ENCODE peak calls at places on chromosomes 12 and 14, in five cellular contexts. H is H1, C is mesenchymal stem cell, I is trophoblast cell, P is H9. U is an unnamed sample.

GRCh38 chr12:42741771-42742510 is 152.4 kb upstream of the PRICKLE1 start:
- DNase-seq in H (no peak), P (no peak), I (no peak), C (peak), U (no peak)

GRCh38 chr12:131222271-131223139 is 268.8 kb downstream of the ADGRD1 start:
- DNase-seq in I (no peak), P (peak), C (no peak), H (no peak), U (peak)

GRCh38 chr12:642633-643477 is 20.4 kb downstream of the NINJ2 start:
- DNase-seq in H (no peak), C (peak), P (peak), I (peak), U (peak)

GRCh38 chr12:7387289-7387688 is 56.7 kb downstream of the CD163L1 start:
- DNase-seq in H (no peak), I (no peak), C (no peak), P (no peak), U (no peak)

GRCh38 chr12:74349925-74350324 is 187.7 kb upstream of the ATXN7L3B start:
- DNase-seq in H (no peak), P (no peak), C (no peak), I (no peak), U (no peak)

GRCh38 chr14:44785096-44785495 is 176.7 kb downstream of the KLHL28 start:
- DNase-seq in C (peak), H (no peak), P (no peak), I (peak), U (no peak)

GRCh38 chr12:132453361-132454133 is 36.4 kb upstream of the FBRSL1 start:
- DNase-seq in C (no peak), I (peak), P (no peak), H (no peak), U (no peak)

GRCh38 chr12:105031061-105031807 is 45.1 kb downstream of the NOPCHAP1 start:
- DNase-seq in C (no peak), I (no peak), P (no peak), H (no peak), U (no peak)

GRCh38 chr12:6039894-6040601 is 84.4 kb downstream of the VWF start:
- DNase-seq in P (peak), I (peak), C (peak), H (no peak), U (no peak)

GRCh38 chr12:24561411-24561871 is 387.5 kb downstream of the BCAT1 start:
- DNase-seq in C (peak), P (no peak), I (peak), H (no peak), U (no peak)

GRCh38 chr12:92218394-92219077 is 72.9 kb upstream of the BTG1 start:
- DNase-seq in C (no peak), P (no peak), H (no peak), I (no peak), U (no peak)

GRCh38 chr12:48000878-48001321 is 3.4 kb downstream of the COL2A1 start:
- DNase-seq in H (no peak), I (peak), C (peak), P (peak), U (peak)

GRCh38 chr14:28745176-28745575 is 21.4 kb upstream of the FOXG1 start:
- DNase-seq in I (no peak), H (no peak), C (no peak), P (no peak), U (no peak)

GRCh38 chr14:88323520-88324199 is 591 bp upstream of the KCNK10 start:
- DNase-seq in C (peak), I (no peak), H (no peak), P (peak), U (no peak)

GRCh38 chr12:77685112-77685511 is 145.6 kb upstream of the NAV3 start:
- DNase-seq in H (no peak), C (peak), I (peak), P (peak), U (peak)

GRCh38 chr12:46786774-46787173 is 39.0 kb downstream of the SLC38A4 start:
- DNase-seq in C (peak), P (no peak), I (peak), H (no peak), U (no peak)
- H2BK12ac ChIP-seq in C (peak), P (no peak), I (no peak), H (no peak), U (no peak)

GRCh38 chr12:114657597-114657920 is 26.4 kb downstream of the TBX3 start:
- DNase-seq in C (no peak), I (no peak), P (no peak), H (no peak), U (no peak)

GRCh38 chr12:114658002-114658441 is 26.0 kb downstream of the TBX3 start:
- DNase-seq in P (no peak), I (no peak), C (peak), H (no peak), U (no peak)

GRCh38 chr12:114659084-114659483 is 24.9 kb downstream of the TBX3 start:
- DNase-seq in I (no peak), P (no peak), H (no peak), C (no peak), U (no peak)

GRCh38 chr12:114655934-114656697 is 27.9 kb downstream of the TBX3 start:
- DNase-seq in C (peak), P (no peak), H (no peak), I (no peak), U (no peak)

GRCh38 chr12:114656906-114657596 is 26.9 kb downstream of the TBX3 start:
- DNase-seq in I (no peak), C (peak), H (no peak), P (peak), U (no peak)
- H3K23ac ChIP-seq in I (no peak), C (no peak), H (no peak), P (no peak), U (no peak)

GRCh38 chr14:23112359-23113178 is 6.5 kb downstream of the CEBPE start:
- DNase-seq in P (no peak), C (no peak), H (no peak), I (no peak), U (no peak)
- H3K18ac ChIP-seq in P (no peak), C (no peak), H (no peak), I (no peak), U (no peak)

DNA sequence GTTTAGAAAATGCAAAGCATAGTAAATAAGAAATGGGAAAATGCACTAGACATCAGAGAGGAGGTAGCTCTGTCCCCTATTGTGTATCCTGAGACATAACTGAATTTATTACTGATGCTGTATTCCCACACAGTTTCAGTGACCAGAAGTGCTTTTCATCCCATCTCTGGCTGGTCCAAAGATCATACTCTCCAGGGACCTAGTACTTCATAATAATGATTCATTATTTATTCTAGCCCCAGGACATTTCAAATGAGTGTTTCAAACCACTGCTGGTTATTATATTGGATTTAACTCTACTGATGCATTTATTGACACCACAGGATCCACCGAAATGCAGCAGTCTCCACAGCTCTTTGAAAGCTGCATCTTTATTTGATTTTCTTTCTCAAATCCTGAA is 163.3 kb downstream of the PAWR start:
- DNase-seq in I (no peak), H (no peak), P (no peak), C (no peak), U (no peak)
- H2BK12ac ChIP-seq in I (no peak), H (no peak), P (no peak), C (no peak), U (no peak)

GRCh38 chr12:75446857-75447256 is 33.7 kb upstream of the GLIPR1 start:
- DNase-seq in P (no peak), C (no peak), H (no peak), I (no peak), U (no peak)

GRCh38 chr12:75443709-75444108 is 36.8 kb upstream of the GLIPR1 start:
- DNase-seq in I (no peak), H (no peak), P (no peak), C (no peak), U (no peak)

GRCh38 chr12:75447695-75448393 is 32.7 kb upstream of the GLIPR1 start:
- DNase-seq in H (no peak), C (no peak), I (no peak), P (no peak), U (no peak)

GRCh38 chr12:75439930-75440329 is 40.6 kb upstream of the GLIPR1 start:
- DNase-seq in P (no peak), I (no peak), H (no peak), C (no peak), U (no peak)

GRCh38 chr12:75444444-75445136 is 36.0 kb upstream of the GLIPR1 start:
- DNase-seq in I (peak), P (no peak), H (no peak), C (peak), U (no peak)
- H3K23ac ChIP-seq in I (no peak), P (no peak), H (no peak), C (no peak), U (no peak)

DNA sequence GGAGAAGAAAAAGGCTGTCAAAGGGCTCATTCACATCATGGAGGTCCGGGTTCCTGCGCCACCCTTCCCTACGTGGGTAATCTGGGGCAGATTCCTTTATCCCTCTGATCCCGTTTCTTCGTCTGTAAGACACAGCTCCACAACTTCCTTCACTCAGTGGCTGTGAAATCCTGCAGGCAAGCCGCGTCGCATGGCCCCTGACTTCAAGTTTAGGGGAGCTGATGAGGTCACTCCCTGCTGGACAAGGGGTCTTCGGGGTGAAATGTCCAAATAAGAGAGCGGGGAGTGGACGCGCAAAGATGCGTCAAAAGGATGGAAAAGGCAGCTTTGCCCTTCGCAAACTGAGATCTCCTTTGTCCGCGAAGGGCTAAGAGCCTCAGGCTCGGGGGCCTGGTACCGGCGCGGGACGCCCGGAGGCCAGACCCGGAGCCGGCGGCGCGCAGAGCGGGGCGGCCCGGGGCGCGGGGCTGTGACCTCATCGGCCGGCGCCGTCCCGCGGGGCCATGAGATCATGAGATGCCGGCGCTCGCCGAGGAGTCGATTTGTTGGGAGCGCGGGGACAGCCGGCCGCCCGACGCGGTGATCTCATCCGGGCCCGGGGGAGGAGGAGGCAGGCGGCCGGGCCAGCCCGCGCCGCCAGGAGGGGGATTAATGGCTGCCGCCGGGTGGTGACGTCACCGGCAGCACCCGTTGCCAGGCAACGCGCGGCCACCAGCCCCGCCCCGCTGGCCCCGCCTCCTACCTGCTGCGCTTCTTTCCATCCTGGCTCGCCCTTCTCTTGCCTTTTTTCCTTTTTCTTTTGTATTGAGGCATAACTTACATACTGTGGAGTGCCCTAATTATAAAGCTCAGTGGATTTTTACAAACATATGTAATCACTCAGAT is 62.1 kb downstream of the HRK start:
- DNase-seq in I (peak), P (peak), H (peak), C (peak), U (peak)
- H3K18ac ChIP-seq in I (peak), P (peak), H (peak), C (peak), U (peak)

GRCh38 chr14:68241862-68242490 is 422.4 kb downstream of the RAD51B start:
- DNase-seq in H (no peak), C (no peak), I (no peak), P (no peak), U (no peak)
- H2BK12ac ChIP-seq in H (no peak), C (peak), I (peak), P (no peak), U (no peak)

GRCh38 chr12:50248406-50248805 is 34.9 kb downstream of the LIMA1 start:
- DNase-seq in P (no peak), I (no peak), C (no peak), H (no peak), U (no peak)

GRCh38 chr12:50246873-50247612 is 36.3 kb downstream of the LIMA1 start:
- DNase-seq in H (no peak), C (peak), I (peak), P (no peak), U (no peak)

GRCh38 chr12:50243507-50243906 is 39.8 kb downstream of the LIMA1 start:
- DNase-seq in H (no peak), P (no peak), C (no peak), I (peak), U (no peak)

GRCh38 chr12:50248883-50249282 is 34.4 kb downstream of the LIMA1 start:
- DNase-seq in H (no peak), C (no peak), P (no peak), I (no peak), U (no peak)

GRCh38 chr12:50246159-50246865 is 37.0 kb downstream of the LIMA1 start:
- DNase-seq in C (peak), H (no peak), P (no peak), I (peak), U (no peak)
- H3K23ac ChIP-seq in C (no peak), H (no peak), P (no peak), I (no peak), U (no peak)

U was measured in neuronal stem cell.